ENCODE peak calls at places on chromosome 6, in eight cellular contexts. N is GM12878, V is cardiac fibroblast, J is PC-9, S is IMR-90, Q is HFF-Myc, P is fibroblast of lung, W is foreskin fibroblast. O is an unnamed sample.

GRCh38 chr6:70371454-70372105 is 41.7 kb upstream of the FAM135A start:
- DNase-seq in N (no peak), V (peak; percentile 84), J (no peak), S (peak; percentile 87), Q (peak; percentile 58), P (peak; percentile 67), W (peak; percentile 57), O (peak; percentile 31)

GRCh38 chr6:79373246-79373645 is 138.8 kb upstream of the HMGN3 start:
- DNase-seq in N (no peak), V (no peak), J (no peak), S (no peak), Q (no peak), P (no peak), W (no peak), O (no peak)

GRCh38 chr6:44128020-44128917 is 915 bp downstream of the TMEM63B start:
- DNase-seq in N (no peak), V (peak; percentile 26), J (peak; percentile 39), S (no peak), Q (no peak), P (peak; percentile 33), W (no peak), O (no peak)

GRCh38 chr6:20644667-20645370 is 110.6 kb downstream of the CDKAL1 start:
- DNase-seq in N (no peak), V (peak; percentile 59), J (no peak), S (peak; percentile 57), Q (no peak), P (peak; percentile 65), W (no peak), O (no peak)

GRCh38 chr6:151269318-151269995 is 29.7 kb downstream of the AKAP12 start:
- DNase-seq in N (no peak), V (peak; percentile 94), J (no peak), S (peak; percentile 50), Q (peak; percentile 3), P (peak; percentile 83), W (peak; percentile 84), O (no peak)

GRCh38 chr6:21937466-21937865 is 343.9 kb downstream of the SOX4 start:
- DNase-seq in N (no peak), V (no peak), J (no peak), S (no peak), Q (no peak), P (no peak), W (no peak), O (no peak)

GRCh38 chr6:125791151-125791819 is 525 bp downstream of the NCOA7 start:
- DNase-seq in N (no peak), V (peak; percentile 68), J (peak; percentile 40), S (peak; percentile 52), Q (no peak), P (peak; percentile 58), W (no peak), O (no peak)

GRCh38 chr6:127811939-127812338 is 88.9 kb downstream of the THEMIS start:
- DNase-seq in N (no peak), V (no peak), J (no peak), S (no peak), Q (no peak), P (peak; percentile 6), W (no peak), O (no peak)

GRCh38 chr6:118905851-118906250 is 11.9 kb downstream of the ASF1A start:
- DNase-seq in N (no peak), V (no peak), J (no peak), S (no peak), Q (no peak), P (no peak), W (no peak), O (no peak)

GRCh38 chr6:13355043-13355945 is 27.0 kb upstream of the TBC1D7 start:
- DNase-seq in N (peak; percentile 66), V (peak; percentile 96), J (peak; percentile 63), S (peak; percentile 99), Q (peak; percentile 90), P (peak; percentile 100), W (peak; percentile 87), O (peak; percentile 96)

GRCh38 chr6:86871681-86872080 is 65.6 kb upstream of the HTR1E start:
- DNase-seq in N (no peak), V (no peak), J (no peak), S (no peak), Q (no peak), P (no peak), W (no peak), O (no peak)

GRCh38 chr6:90121982-90122381 is 174.7 kb downstream of the BACH2 start:
- DNase-seq in N (no peak), V (peak; percentile 6), J (no peak), S (peak; percentile 52), Q (no peak), P (peak; percentile 68), W (no peak), O (no peak)

GRCh38 chr6:49050606-49051005 is 412.4 kb downstream of the MMUT start:
- DNase-seq in N (no peak), V (no peak), J (no peak), S (no peak), Q (no peak), P (no peak), W (no peak), O (no peak)
- TF ChIP-seq CTCF in N (no peak), V (no peak), J (no peak), S (no peak), Q (no peak), P (no peak), W (no peak), O (no peak)

DNA sequence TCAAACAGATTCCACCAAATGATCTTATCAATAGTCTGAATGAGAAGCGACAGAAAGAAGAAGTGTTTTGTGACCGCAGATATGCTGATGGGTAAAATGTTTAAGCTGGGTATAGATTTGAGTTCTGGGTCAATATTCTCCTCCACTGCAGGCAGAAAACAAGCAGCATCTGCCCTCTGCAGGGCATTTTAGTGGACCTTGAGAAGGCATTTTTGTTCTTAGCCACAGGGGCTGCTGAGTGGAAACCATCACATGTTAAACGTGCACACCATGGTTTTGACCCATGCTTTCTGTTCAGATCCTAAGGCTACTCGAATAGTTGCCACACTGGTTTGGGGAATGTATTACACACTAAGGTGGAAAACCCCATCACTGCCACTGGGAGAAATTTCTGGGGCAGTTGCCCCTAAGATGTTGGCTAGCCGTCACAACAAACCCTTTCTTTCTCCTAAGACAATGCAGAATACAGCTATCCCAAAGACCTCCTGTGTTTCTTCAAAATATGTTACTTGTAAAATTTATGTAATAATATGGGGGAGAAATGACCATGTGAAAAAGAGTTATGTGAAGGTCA is 5.5 kb downstream of the POU3F2 start:
- DNase-seq in N (no peak), V (peak; percentile 55), J (no peak), S (peak; percentile 8), Q (no peak), P (peak; percentile 83), W (no peak), O (no peak)
- TF ChIP-seq CTCF in N (no peak), V (peak; percentile 44), J (peak; percentile 34), S (peak; percentile 29), Q (no peak), P (peak; percentile 45), W (peak; percentile 28), O (peak; percentile 11)

GRCh38 chr6:138774370-138774769 is 801 bp downstream of the CCDC28A start:
- DNase-seq in N (no peak), V (no peak), J (no peak), S (no peak), Q (no peak), P (no peak), W (no peak), O (no peak)

GRCh38 chr6:138773177-138774091 is at the start of gene CCDC28A:
- DNase-seq in N (peak; percentile 93), V (peak; percentile 96), J (peak; percentile 79), S (peak; percentile 94), Q (peak; percentile 91), P (peak; percentile 93), W (peak; percentile 89), O (peak; percentile 73)

GRCh38 chr6:138778331-138778730 is 4.8 kb downstream of the CCDC28A start:
- DNase-seq in N (no peak), V (no peak), J (no peak), S (no peak), Q (no peak), P (no peak), W (no peak), O (no peak)

GRCh38 chr6:138772596-138773176 is 883 bp upstream of the CCDC28A start:
- DNase-seq in N (no peak), V (no peak), J (no peak), S (no peak), Q (no peak), P (no peak), W (no peak), O (no peak)

DNA sequence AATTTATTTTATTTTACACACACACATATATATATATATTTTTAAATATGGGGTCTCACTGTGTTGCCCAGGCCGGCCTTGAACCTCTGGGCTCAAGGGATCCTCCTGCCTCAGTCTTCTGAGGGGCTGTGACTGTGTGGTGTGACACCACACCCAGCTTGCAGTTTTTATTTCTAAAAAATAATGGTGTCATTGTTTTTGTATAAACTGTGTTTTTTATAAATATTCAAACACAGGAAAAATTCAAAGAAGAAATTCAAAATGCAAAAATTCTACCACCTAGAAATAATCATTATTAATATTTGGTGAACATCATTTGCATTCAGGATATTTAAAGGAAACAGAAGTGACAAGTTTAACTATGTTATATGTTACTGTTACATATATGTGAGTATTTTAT is 3.1 kb downstream of the CCDC28A start:
- DNase-seq in N (no peak), V (no peak), J (no peak), S (no peak), Q (no peak), P (no peak), W (no peak), O (no peak)
- TF ChIP-seq CTCF in N (no peak), V (no peak), J (no peak), S (no peak), Q (no peak), P (no peak), W (no peak), O (no peak)

DNA sequence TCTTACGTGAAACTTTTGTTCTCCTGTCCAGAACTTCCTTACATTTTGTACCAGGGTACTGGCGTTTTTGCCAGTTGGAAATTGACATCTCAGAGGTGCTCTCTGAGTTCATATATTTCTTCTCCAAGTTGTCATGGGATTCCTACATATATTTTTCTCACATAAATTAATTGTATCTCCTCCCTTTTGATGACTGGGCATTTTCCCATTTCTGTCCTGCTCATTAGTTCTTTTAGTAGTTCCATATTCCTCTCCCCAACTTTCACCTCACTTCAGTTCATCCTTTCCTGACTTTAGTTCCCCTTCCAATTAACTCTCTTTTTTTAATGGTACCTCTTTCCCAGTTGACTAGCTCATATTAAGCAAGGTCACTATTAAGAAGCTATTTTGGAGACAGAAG is 10.8 kb downstream of the ZKSCAN8 start:
- DNase-seq in N (no peak), V (no peak), J (no peak), S (no peak), Q (no peak), P (no peak), W (no peak), O (no peak)
- TF ChIP-seq CTCF in N (no peak), V (no peak), J (no peak), S (no peak), Q (no peak), P (no peak), W (no peak), O (no peak)

GRCh38 chr6:107869871-107870270 is 45.8 kb upstream of the SCML4 start:
- DNase-seq in N (no peak), V (no peak), J (no peak), S (no peak), Q (no peak), P (no peak), W (no peak), O (no peak)
- TF ChIP-seq CTCF in N (no peak), V (no peak), J (no peak), S (no peak), Q (no peak), P (no peak), W (no peak), O (no peak)